ENCODE peak calls at places on chromosomes 3 and 15, in six cellular contexts. T is GM12878, C is fibroblast of lung, K is Panc1, P is A549, D is stomach. A is an unnamed sample. For H3K4me1, the result is how much of the 10 kb centered on the place peaks cover.

GRCh38 chr15:40815042-40815678 is 7.9 kb upstream of the DNAJC17 start:
- DNase-seq in T (no peak), C (peak), K (no peak), P (no peak), D (peak), A (no peak)

GRCh38 chr15:56760186-56760585 is 26.9 kb upstream of the ZNF280D start:
- DNase-seq in T (no peak), C (peak), K (no peak), P (no peak), D (no peak), A (no peak)

GRCh38 chr3:193813506-193813850 is 220.5 kb downstream of the OPA1 start:
- DNase-seq in T (no peak), C (no peak), K (no peak), P (no peak), D (no peak), A (no peak)

GRCh38 chr3:14245240-14245639 is 66.6 kb downstream of the LSM3 start:
- DNase-seq in T (no peak), C (no peak), K (no peak), P (no peak), D (no peak), A (peak)

GRCh38 chr3:188807002-188807401 is 364.8 kb upstream of the TPRG1 start:
- DNase-seq in T (no peak), C (peak), K (no peak), P (peak), D (no peak), A (no peak)

GRCh38 chr3:46496745-46497555 is 826 bp upstream of the RTP3 start:
- DNase-seq in T (peak), C (no peak), K (no peak), P (no peak), D (no peak), A (no peak)

GRCh38 chr15:69921626-69922624 is 175.8 kb downstream of the TLE3 start:
- DNase-seq in T (peak), C (no peak), K (no peak), P (no peak), D (no peak), A (peak)

GRCh38 chr3:58173029-58173669 is 37.6 kb downstream of the DNASE1L3 start:
- DNase-seq in T (no peak), C (no peak), K (no peak), P (no peak), D (no peak), A (no peak)

GRCh38 chr3:21913791-21914190 is 162.8 kb upstream of the ZNF385D start:
- DNase-seq in T (no peak), C (peak), K (no peak), P (no peak), D (no peak), A (no peak)

GRCh38 chr3:148218222-148218621 is 479.5 kb upstream of the AGTR1 start:
- DNase-seq in T (no peak), C (no peak), K (no peak), P (no peak), D (no peak), A (no peak)

GRCh38 chr3:168116279-168116678 is 20.6 kb upstream of the GOLIM4 start:
- DNase-seq in T (no peak), C (peak), K (no peak), P (no peak), D (peak), A (peak)

GRCh38 chr15:89642106-89642505 is 13.2 kb downstream of the KIF7 start:
- DNase-seq in T (no peak), C (no peak), K (no peak), P (no peak), D (peak), A (no peak)

GRCh38 chr3:90136468-90137191 is 1029.2 kb downstream of the EPHA3 start:
- DNase-seq in T (no peak), C (no peak), K (no peak), P (no peak), D (no peak), A (no peak)

GRCh38 chr3:57130426-57131209 is 34.5 kb downstream of the IL17RD start:
- DNase-seq in T (no peak), C (peak), K (no peak), P (no peak), D (no peak), A (no peak)

GRCh38 chr3:44076221-44076829 is 165.4 kb upstream of the TOPAZ1 start:
- DNase-seq in T (no peak), C (no peak), K (no peak), P (no peak), D (no peak), A (no peak)

GRCh38 chr3:23807161-23808015 is 1.6 kb downstream of the UBE2E1 start:
- DNase-seq in T (no peak), C (peak), K (no peak), P (no peak), D (no peak), A (no peak)

GRCh38 chr3:124770341-124771082 is 40.3 kb downstream of the UMPS start:
- DNase-seq in T (no peak), C (no peak), K (no peak), P (no peak), D (no peak), A (no peak)

GRCh38 chr3:153066983-153067382 is 95.0 kb upstream of the RAP2B start:
- DNase-seq in T (no peak), C (no peak), K (no peak), P (no peak), D (no peak), A (no peak)

GRCh38 chr15:66661432-66662096 is 40.5 kb upstream of the SMAD6 start:
- DNase-seq in T (no peak), C (no peak), K (no peak), P (no peak), D (no peak), A (peak)

GRCh38 chr15:64845183-64845611 is 3.5 kb downstream of the PLEKHO2 start:
- DNase-seq in T (no peak), C (peak), K (no peak), P (no peak), D (no peak), A (no peak)

GRCh38 chr3:55409802-55410201 is 77.3 kb downstream of the WNT5A start:
- DNase-seq in T (no peak), C (peak), K (no peak), P (no peak), D (no peak), A (no peak)

GRCh38 chr15:80878242-80878866 is 99.2 kb downstream of the CEMIP start:
- DNase-seq in T (no peak), C (no peak), K (no peak), P (no peak), D (no peak), A (no peak)

GRCh38 chr3:126167550-126167949 is 12.8 kb downstream of the ALDH1L1 start:
- DNase-seq in T (no peak), C (no peak), K (no peak), P (no peak), D (no peak), A (no peak)

GRCh38 chr3:37221407-37221806 is 47.0 kb upstream of the LRRFIP2 start:
- DNase-seq in T (no peak), C (peak), K (no peak), P (peak), D (no peak), A (no peak)

GRCh38 chr15:56919708-56920637 is 1.5 kb downstream of the TCF12 start:
- DNase-seq in T (no peak), C (peak), K (peak), P (peak), D (no peak), A (no peak)

GRCh38 chr15:74158855-74159650 is 14.5 kb upstream of the ISLR start:
- DNase-seq in T (peak), C (no peak), K (no peak), P (no peak), D (no peak), A (no peak)

GRCh38 chr15:34588046-34588674 is 4.7 kb upstream of the GOLGA8B start:
- DNase-seq in T (no peak), C (peak), K (peak), P (peak), D (peak), A (peak)

GRCh38 chr15:22895465-22896190 is 57.2 kb downstream of the NIPA2 start:
- DNase-seq in T (peak), C (peak), K (peak), P (peak), D (peak), A (no peak)

GRCh38 chr15:66743703-66744536 is 41.9 kb downstream of the SMAD6 start:
- DNase-seq in T (no peak), C (no peak), K (no peak), P (no peak), D (peak), A (no peak)

GRCh38 chr15:69612112-69612511 is 159.5 kb downstream of the RPLP1 start:
- DNase-seq in T (no peak), C (no peak), K (no peak), P (no peak), D (no peak), A (peak)

DNA sequence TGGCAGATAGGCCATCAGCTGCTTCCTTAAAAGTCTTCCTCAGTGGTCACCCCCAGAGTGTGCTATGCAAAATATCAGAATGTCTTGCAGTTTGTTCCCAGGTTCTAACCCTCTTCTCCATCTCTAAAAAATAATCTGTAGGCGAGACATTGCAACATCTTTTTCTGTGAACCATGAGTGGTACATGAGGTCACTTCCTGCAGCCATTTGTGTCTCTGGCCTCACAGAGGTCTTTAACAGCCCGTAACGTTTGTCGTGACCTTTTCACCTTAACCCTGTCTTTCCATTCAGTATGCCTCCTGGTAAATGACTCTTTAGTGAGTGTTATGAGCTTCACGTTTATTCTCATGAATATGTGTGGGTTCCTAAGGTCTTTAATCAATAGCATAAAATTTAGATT is 145.4 kb downstream of the KLHL25 start:
- DNase-seq in T (no peak), C (peak), K (peak), P (peak), D (no peak), A (no peak)
- H3K27ac ChIP-seq in T (no peak), C (peak), K (no peak), P (no peak), D (peak), A (peak)

GRCh38 chr15:45670061-45670460 is 35.2 kb downstream of the SQOR start:
- DNase-seq in T (no peak), C (no peak), K (no peak), P (no peak), D (no peak), A (no peak)
- H3K4me1 ChIP-seq in T (under half), C (under half), K (under half), P (under half), D (under half), A (under half)

GRCh38 chr3:196193738-196194541 is 17.3 kb downstream of the ZDHHC19 start:
- DNase-seq in T (no peak), C (no peak), K (no peak), P (no peak), D (peak), A (peak)

GRCh38 chr3:196193037-196193737 is 18.0 kb downstream of the ZDHHC19 start:
- DNase-seq in T (no peak), C (no peak), K (no peak), P (no peak), D (no peak), A (no peak)

GRCh38 chr3:196194542-196194915 is 16.7 kb downstream of the ZDHHC19 start:
- DNase-seq in T (no peak), C (no peak), K (no peak), P (no peak), D (no peak), A (no peak)

GRCh38 chr3:196189608-196190347 is 21.4 kb downstream of the ZDHHC19 start:
- DNase-seq in T (no peak), C (no peak), K (no peak), P (no peak), D (no peak), A (no peak)

GRCh38 chr3:196192036-196193001 is 18.9 kb downstream of the ZDHHC19 start:
- DNase-seq in T (peak), C (no peak), K (no peak), P (no peak), D (peak), A (no peak)
- H3K27ac ChIP-seq in T (peak), C (no peak), K (no peak), P (no peak), D (peak), A (peak)

GRCh38 chr15:88539441-88539840 is 7.0 kb downstream of the DET1 start:
- DNase-seq in T (no peak), C (no peak), K (no peak), P (peak), D (no peak), A (no peak)
- H3K4me1 ChIP-seq in T (under half), C (under half), K (under half), P (under half), D (under half), A (under half)

GRCh38 chr15:38042707-38043445 is 108.4 kb downstream of the TMCO5A start:
- DNase-seq in T (no peak), C (no peak), K (no peak), P (no peak), D (no peak), A (no peak)
- H3K27ac ChIP-seq in T (no peak), C (no peak), K (no peak), P (no peak), D (peak), A (peak)

GRCh38 chr15:38072007-38072506 is 137.6 kb downstream of the TMCO5A start:
- DNase-seq in T (no peak), C (no peak), K (no peak), P (no peak), D (no peak), A (peak)

GRCh38 chr15:38073278-38073930 is 139.0 kb downstream of the TMCO5A start:
- DNase-seq in T (no peak), C (peak), K (no peak), P (peak), D (no peak), A (no peak)

GRCh38 chr15:38071211-38071972 is 137.0 kb downstream of the TMCO5A start:
- DNase-seq in T (no peak), C (no peak), K (no peak), P (no peak), D (peak), A (no peak)

GRCh38 chr15:38074029-38074428 is 139.6 kb downstream of the TMCO5A start:
- DNase-seq in T (no peak), C (peak), K (no peak), P (no peak), D (no peak), A (no peak)

DNA sequence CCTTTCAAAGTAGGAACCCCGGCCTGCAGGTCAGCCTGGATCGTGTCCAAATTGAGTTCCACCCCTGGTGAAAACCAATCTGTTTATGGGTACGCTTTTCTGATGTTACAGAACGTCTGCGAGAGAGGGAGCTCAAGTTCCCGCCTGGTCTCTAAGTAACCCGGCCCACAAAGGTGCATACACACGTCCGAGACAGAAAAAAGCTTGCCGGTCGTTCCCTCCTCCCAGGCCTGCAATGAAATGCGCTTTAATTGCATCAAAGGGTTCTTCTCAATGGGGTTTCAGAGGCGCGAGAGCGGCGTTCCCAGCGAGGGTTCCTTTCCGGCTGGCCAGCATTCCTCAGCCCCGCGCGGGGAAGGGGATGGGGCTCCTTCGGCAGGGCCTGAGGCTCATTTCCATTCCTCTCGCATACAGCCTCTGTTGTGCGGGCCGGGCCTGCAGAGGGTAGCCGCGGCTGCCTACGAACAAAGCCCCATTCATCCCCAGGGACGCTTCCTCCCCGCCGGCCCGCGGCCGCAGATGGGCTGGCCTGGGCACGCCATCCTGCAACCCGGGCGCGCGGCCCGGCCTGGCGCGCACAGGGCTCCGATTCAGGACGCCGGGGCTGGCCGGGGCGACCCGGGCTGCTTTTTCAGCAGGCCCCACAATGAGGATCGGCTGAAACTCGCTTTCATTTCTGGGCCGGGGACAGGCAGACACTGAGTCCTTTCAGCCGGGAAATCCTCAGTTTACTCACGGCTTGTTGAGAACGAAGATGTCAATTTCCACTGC is 138.3 kb downstream of the TMCO5A start:
- DNase-seq in T (no peak), C (peak), K (no peak), P (peak), D (peak), A (peak)
- H3K4me1 ChIP-seq in T (under half), C (under half), K (under half), P (under half), D (under half), A (under half)

GRCh38 chr15:77506311-77507150 is 85.8 kb downstream of the HMG20A start:
- DNase-seq in T (no peak), C (peak), K (no peak), P (no peak), D (peak), A (peak)

GRCh38 chr15:77508541-77509505 is 88.1 kb downstream of the HMG20A start:
- DNase-seq in T (no peak), C (peak), K (no peak), P (no peak), D (peak), A (peak)

GRCh38 chr15:77505556-77505955 is 84.9 kb downstream of the HMG20A start:
- DNase-seq in T (no peak), C (no peak), K (no peak), P (no peak), D (no peak), A (no peak)

GRCh38 chr15:77507911-77508310 is 87.2 kb downstream of the HMG20A start:
- DNase-seq in T (no peak), C (peak), K (no peak), P (no peak), D (peak), A (peak)

GRCh38 chr15:77507151-77507847 is 86.6 kb downstream of the HMG20A start:
- DNase-seq in T (no peak), C (peak), K (no peak), P (no peak), D (peak), A (no peak)
- H3K27ac ChIP-seq in T (no peak), C (no peak), K (peak), P (no peak), D (peak), A (peak)

DNA sequence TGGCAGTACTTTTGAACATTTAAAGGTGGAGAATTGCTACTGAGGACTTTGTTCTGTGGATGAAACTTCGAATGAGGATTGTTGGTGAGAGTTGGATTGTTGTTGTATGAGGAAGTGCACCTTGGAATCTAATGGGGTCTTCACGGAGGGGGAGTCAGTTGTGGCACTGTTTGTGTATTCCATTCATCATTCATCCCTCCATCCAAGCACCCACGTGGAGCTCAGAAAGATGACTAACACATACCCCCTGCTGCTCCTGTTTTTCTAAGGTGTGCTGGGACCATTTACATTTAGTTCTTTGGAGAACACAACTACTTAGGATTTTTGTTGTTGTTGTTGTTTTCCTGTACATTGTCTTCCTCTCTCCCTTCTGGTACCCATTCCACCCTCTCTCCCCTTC is 122.6 kb downstream of the IGF1R start:
- DNase-seq in T (no peak), C (no peak), K (no peak), P (no peak), D (no peak), A (no peak)
- H3K4me1 ChIP-seq in T (under half), C (under half), K (half or more), P (half or more), D (under half), A (half or more)

DNA sequence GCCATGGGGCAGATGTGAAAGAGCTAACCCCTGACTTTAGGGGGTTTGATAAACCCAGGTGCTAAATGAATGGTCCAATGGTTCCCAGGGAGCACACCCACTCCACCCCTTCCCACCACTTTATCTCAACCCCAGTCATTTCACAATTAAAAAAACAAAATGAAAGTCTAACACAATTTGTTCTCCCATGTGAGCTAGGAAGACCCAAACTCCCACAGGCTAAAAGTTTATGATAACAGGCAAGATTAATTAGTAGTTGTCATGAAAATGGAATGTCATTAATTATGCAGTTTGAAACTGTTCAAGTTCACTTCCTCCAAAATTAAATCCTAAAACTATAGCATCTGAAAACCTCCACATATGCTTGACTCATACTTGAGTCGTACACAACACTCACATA is 63.3 kb upstream of the TPM1 start:
- DNase-seq in T (no peak), C (peak), K (no peak), P (no peak), D (no peak), A (no peak)
- H3K27ac ChIP-seq in T (no peak), C (no peak), K (no peak), P (no peak), D (no peak), A (peak)

A was measured in right atrium auricular region.